ENCODE peak calls at places on chromosomes 1 and 21, in eight cellular contexts. A, O, P, N, F, M, U and L are unnamed samples. For H3K4me1, the result is how much of the 10 kb centered on the place peaks cover.

GRCh38 chr1:24266398-24266941 is 52.7 kb upstream of the GRHL3 start:
- DNase-seq in F (no peak), M (no peak), U (no peak), P (peak), O (peak), A (no peak), N (no peak), L (peak)

GRCh38 chr1:160169553-160170399 is 18.4 kb downstream of the ATP1A4 start:
- DNase-seq in A (no peak), F (no peak), N (no peak), P (peak), U (no peak), O (no peak), M (no peak), L (no peak)

GRCh38 chr21:42403611-42404231 is at the start of gene UBASH3A:
- DNase-seq in O (no peak), M (peak), U (no peak), N (no peak), A (peak), F (no peak), P (no peak), L (no peak)

GRCh38 chr21:45228171-45228641 is 59.5 kb downstream of the POFUT2 start:
- DNase-seq in P (peak), M (no peak), N (no peak), U (no peak), O (no peak), A (no peak), F (no peak), L (no peak)

GRCh38 chr1:31701137-31701736 is 2.6 kb downstream of the COL16A1 start:
- DNase-seq in F (peak), P (peak), A (peak), O (peak), N (peak), U (peak), M (peak), L (peak)

GRCh38 chr21:24590261-24590660 is 1017.0 kb downstream of the MRPL39 start:
- DNase-seq in N (no peak), M (no peak), P (no peak), A (no peak), F (no peak), U (no peak), O (no peak), L (no peak)

GRCh38 chr21:42107881-42108553 is 36.9 kb downstream of the UMODL1 start:
- DNase-seq in P (peak), A (peak), F (peak), U (peak), O (peak), M (peak), N (peak), L (no peak)

GRCh38 chr1:44571712-44572571 is 102.3 kb downstream of the TMEM53 start:
- DNase-seq in F (no peak), N (no peak), P (no peak), U (no peak), O (no peak), A (no peak), M (no peak), L (no peak)

GRCh38 chr1:234564035-234565029 is 45.6 kb downstream of the IRF2BP2 start:
- DNase-seq in A (no peak), U (no peak), P (peak), F (no peak), O (peak), M (no peak), N (peak), L (peak)

GRCh38 chr1:18240906-18241305 is 133.3 kb downstream of the IGSF21 start:
- DNase-seq in F (no peak), P (no peak), O (peak), N (no peak), U (no peak), A (peak), M (no peak), L (no peak)

GRCh38 chr1:66207484-66207883 is 326.5 kb upstream of the SGIP1 start:
- DNase-seq in O (no peak), N (no peak), M (no peak), U (no peak), P (no peak), A (no peak), F (peak), L (no peak)

GRCh38 chr1:87141556-87141955 is 187.1 kb upstream of the LMO4 start:
- DNase-seq in O (no peak), U (no peak), A (no peak), F (no peak), P (no peak), M (no peak), N (no peak), L (no peak)

GRCh38 chr1:24201941-24202440 is 14.9 kb upstream of the IFNLR1 start:
- DNase-seq in F (peak), M (peak), O (peak), A (peak), P (peak), U (peak), N (peak), L (peak)

GRCh38 chr1:47574451-47575165 is 136.8 kb downstream of the FOXD2 start:
- DNase-seq in A (no peak), N (no peak), M (no peak), P (no peak), F (no peak), U (no peak), O (no peak), L (no peak)

GRCh38 chr1:213008564-213008963 is 7.1 kb downstream of the ANGEL2 start:
- DNase-seq in M (no peak), N (no peak), U (no peak), P (peak), A (no peak), O (no peak), F (no peak), L (no peak)

GRCh38 chr1:245493029-245493428 is 338.2 kb downstream of the KIF26B start:
- DNase-seq in U (no peak), M (no peak), O (no peak), A (no peak), P (peak), N (no peak), F (no peak), L (no peak)

GRCh38 chr1:245589827-245590421 is 435.1 kb downstream of the KIF26B start:
- DNase-seq in P (no peak), N (no peak), M (peak), A (no peak), F (no peak), U (no peak), O (no peak), L (no peak)

GRCh38 chr1:8871965-8872399 is 6.5 kb downstream of the ENO1 start:
- DNase-seq in N (no peak), M (no peak), A (no peak), O (no peak), F (no peak), P (no peak), U (no peak), L (no peak)

GRCh38 chr1:235917267-235917811 is 50.6 kb upstream of the LYST start:
- DNase-seq in P (no peak), A (peak), U (no peak), F (peak), M (peak), N (peak), O (no peak), L (peak)

GRCh38 chr1:65626003-65626402 is 166.7 kb upstream of the PDE4B start:
- DNase-seq in N (no peak), P (no peak), A (peak), U (peak), O (no peak), M (no peak), F (no peak), L (no peak)

GRCh38 chr1:3081171-3081683 is 12.2 kb downstream of the PRDM16 start:
- DNase-seq in U (no peak), O (no peak), P (no peak), A (no peak), N (no peak), F (no peak), M (no peak), L (no peak)
- H3K4me1 ChIP-seq in U (under half), O (under half), P (under half), A (under half), N (under half), F (under half), M (under half), L (under half)

GRCh38 chr1:201906336-201906735 is 17.6 kb downstream of the SHISA4 start:
- DNase-seq in P (no peak), N (no peak), A (no peak), F (no peak), U (no peak), M (no peak), O (no peak), L (no peak)

GRCh38 chr1:201911827-201912571 is 23.3 kb downstream of the SHISA4 start:
- DNase-seq in P (peak), U (no peak), F (no peak), N (no peak), M (no peak), O (no peak), A (no peak), L (no peak)

GRCh38 chr1:201904579-201904978 is 15.9 kb downstream of the SHISA4 start:
- DNase-seq in U (no peak), F (peak), P (peak), O (no peak), A (peak), M (no peak), N (peak), L (no peak)

GRCh38 chr1:201905234-201905890 is 16.7 kb downstream of the SHISA4 start:
- DNase-seq in F (no peak), A (no peak), M (no peak), P (no peak), U (no peak), O (no peak), N (no peak), L (no peak)

DNA sequence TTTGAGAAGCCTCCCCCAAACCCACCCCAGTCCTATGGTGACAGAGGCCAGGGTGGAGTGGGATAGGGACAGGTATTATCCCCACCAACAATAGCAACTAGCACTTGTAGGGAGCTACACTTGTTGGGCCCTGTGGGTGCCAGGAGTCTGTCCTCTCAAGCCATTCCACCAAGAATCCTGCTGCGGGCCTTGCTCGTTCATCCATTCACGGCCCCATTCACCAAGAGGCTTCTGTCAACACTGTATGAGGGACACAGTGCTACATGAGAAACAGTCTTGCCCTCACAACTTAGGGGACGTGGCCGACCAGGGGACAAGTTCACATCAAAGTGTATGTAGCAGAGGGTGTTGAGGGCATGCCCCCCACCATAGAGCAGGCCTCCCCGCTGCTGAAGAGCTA is 18.9 kb downstream of the SHISA4 start:
- DNase-seq in P (no peak), O (no peak), F (no peak), A (no peak), N (no peak), M (no peak), U (no peak), L (no peak)
- H3K4me1 ChIP-seq in P (under half), O (under half), F (under half), A (under half), N (under half), M (under half), U (under half), L (under half)

DNA sequence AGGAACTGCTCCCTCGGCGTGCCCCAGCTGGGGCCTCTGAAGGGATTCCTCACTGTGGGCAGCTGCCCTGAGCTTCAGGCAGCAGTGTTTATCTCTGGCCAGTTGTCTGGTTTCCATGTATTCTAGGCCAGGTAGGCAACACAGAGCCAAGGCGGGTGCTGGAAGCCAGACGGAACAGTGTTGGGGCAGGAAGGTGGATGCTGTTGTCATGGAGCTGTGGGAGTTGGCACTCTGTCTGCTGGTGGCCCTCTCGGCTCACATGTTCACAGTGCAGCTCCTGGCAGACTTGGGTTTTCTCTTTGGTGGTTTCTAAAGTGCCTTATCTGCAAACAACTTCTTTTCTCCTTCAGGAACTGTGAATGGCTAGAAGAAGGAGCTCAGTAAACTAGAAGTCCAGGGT is 19.0 kb downstream of the NECAP2 start:
- DNase-seq in A (no peak), F (no peak), N (no peak), U (no peak), P (no peak), M (peak), O (no peak), L (no peak)
- H3K4me1 ChIP-seq in A (under half), F (under half), N (under half), U (under half), P (under half), M (under half), O (under half), L (under half)

DNA sequence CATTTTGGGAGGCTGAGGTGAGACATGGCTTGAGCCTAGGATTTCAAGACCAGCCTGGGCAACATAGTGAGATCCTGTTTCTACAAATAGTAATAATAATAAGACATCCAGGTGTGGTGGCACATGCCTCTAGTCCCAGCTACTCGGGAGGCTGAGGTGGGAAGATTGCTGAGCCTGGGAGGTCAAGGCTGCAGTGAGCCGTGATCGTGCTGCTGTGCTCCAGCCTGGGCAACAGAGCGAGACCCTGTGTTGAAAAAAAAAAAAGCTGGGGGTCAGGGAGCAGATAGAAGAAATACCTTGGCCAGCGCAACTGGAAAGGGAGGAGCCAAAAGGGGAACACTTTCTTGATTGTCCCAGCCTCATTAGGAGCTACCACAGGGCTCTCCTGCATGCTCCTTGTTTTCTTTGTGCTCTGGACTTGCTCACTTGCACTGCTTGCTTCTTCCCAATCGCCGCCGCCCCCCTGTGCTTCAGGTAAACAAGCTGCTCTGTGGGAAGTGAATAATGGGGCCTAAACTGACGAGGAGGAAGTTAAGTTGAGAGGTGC is 31.1 kb downstream of the PBX1 start:
- DNase-seq in O (no peak), U (no peak), P (peak), F (no peak), A (no peak), M (no peak), N (no peak), L (no peak)
- H3K4me1 ChIP-seq in O (half or more), U (under half), P (under half), F (under half), A (under half), M (under half), N (under half), L (under half)

DNA sequence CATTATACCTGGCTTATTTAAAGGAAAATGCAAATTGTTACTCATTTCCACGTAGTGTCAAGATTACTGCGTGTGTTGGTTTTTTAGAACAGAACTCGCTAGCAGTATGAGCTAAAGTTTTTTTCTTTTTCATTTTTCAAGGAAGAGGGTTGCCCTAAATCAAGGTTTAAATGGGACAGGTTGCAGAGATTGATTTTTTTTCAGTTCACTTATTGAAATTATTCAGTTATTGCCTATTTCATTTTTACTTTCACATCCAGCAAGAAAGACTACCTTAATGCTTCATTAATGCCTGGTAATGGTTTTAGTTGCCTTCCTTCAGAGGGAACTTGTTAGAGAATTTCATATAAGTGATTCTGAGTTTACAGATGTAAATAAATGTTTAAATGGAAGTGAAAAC is 5.6 kb downstream of the FAM20B start:
- DNase-seq in O (no peak), A (no peak), P (no peak), N (no peak), F (no peak), M (no peak), U (no peak), L (no peak)
- H3K4me1 ChIP-seq in O (under half), A (under half), P (under half), N (under half), F (under half), M (under half), U (under half), L (under half)